ENCODE peak calls at places on chromosomes 5 and 9, in nine cellular contexts. O, A, Z, I, W, L, B, D and N are unnamed samples. For H3K4me1, the result is how much of the 10 kb centered on the place peaks cover.

GRCh38 chr9:21334603-21334968 is 618 bp downstream of the KLHL9 start:
- DNase-seq in O (no peak), A (no peak), Z (no peak), I (no peak), W (no peak), L (no peak), B (no peak), D (no peak), N (no peak)

GRCh38 chr5:115625579-115626443 is at the start of gene TMED7:
- DNase-seq in O (peak), A (peak), Z (peak), I (peak), W (peak), L (peak), B (peak), D (peak), N (peak)

GRCh38 chr9:73133042-73133651 is 18.5 kb upstream of the ANXA1 start:
- DNase-seq in O (no peak), A (no peak), Z (no peak), I (no peak), W (no peak), L (no peak), B (no peak), D (no peak), N (no peak)

GRCh38 chr9:34363619-34364351 is 12.9 kb downstream of the MYORG start:
- DNase-seq in O (no peak), A (peak), Z (no peak), I (no peak), W (peak), L (no peak), B (peak), D (no peak), N (peak)

GRCh38 chr5:138844812-138845513 is 30.2 kb downstream of the LRRTM2 start:
- DNase-seq in O (no peak), A (no peak), Z (no peak), I (peak), W (no peak), L (no peak), B (no peak), D (no peak), N (peak)

GRCh38 chr5:178080618-178081410 is 32.5 kb upstream of the N4BP3 start:
- DNase-seq in O (no peak), A (no peak), Z (no peak), I (no peak), W (no peak), L (peak), B (peak), D (no peak), N (no peak)

GRCh38 chr9:115289757-115290208 is 171.8 kb upstream of the TNC start:
- DNase-seq in O (no peak), A (no peak), Z (peak), I (no peak), W (no peak), L (no peak), B (no peak), D (no peak), N (no peak)

GRCh38 chr9:113755433-113755832 is 120.7 kb upstream of the ZNF618 start:
- DNase-seq in O (no peak), A (no peak), Z (no peak), I (no peak), W (no peak), L (no peak), B (no peak), D (no peak), N (no peak)

GRCh38 chr5:152547202-152547601 is 142.1 kb upstream of the NMUR2 start:
- DNase-seq in O (no peak), A (no peak), Z (no peak), I (peak), W (no peak), L (no peak), B (no peak), D (no peak), N (no peak)

GRCh38 chr5:61055434-61056006 is 106.7 kb downstream of the SMIM15 start:
- DNase-seq in O (no peak), A (no peak), Z (peak), I (peak), W (no peak), L (peak), B (peak), D (no peak), N (peak)

GRCh38 chr5:38258319-38259061 is at the start of gene EGFLAM:
- DNase-seq in O (no peak), A (no peak), Z (peak), I (peak), W (no peak), L (no peak), B (peak), D (no peak), N (peak)

GRCh38 chr5:168263108-168263507 is 28.3 kb upstream of the WWC1 start:
- DNase-seq in O (no peak), A (no peak), Z (no peak), I (no peak), W (no peak), L (no peak), B (no peak), D (no peak), N (no peak)

GRCh38 chr9:12862596-12862995 is 87.8 kb downstream of the LURAP1L start:
- DNase-seq in O (no peak), A (no peak), Z (no peak), I (no peak), W (no peak), L (no peak), B (no peak), D (no peak), N (no peak)

GRCh38 chr5:6905423-6905822 is 192.2 kb downstream of the TENT4A start:
- DNase-seq in O (no peak), A (no peak), Z (no peak), I (no peak), W (no peak), L (no peak), B (no peak), D (peak), N (no peak)

GRCh38 chr5:107704686-107705389 is 34.1 kb upstream of the EFNA5 start:
- DNase-seq in O (no peak), A (no peak), Z (no peak), I (no peak), W (no peak), L (no peak), B (no peak), D (no peak), N (no peak)

GRCh38 chr5:45385321-45386058 is 310.7 kb downstream of the HCN1 start:
- DNase-seq in O (no peak), A (no peak), Z (no peak), I (no peak), W (no peak), L (no peak), B (peak), D (no peak), N (no peak)

GRCh38 chr5:54302267-54302687 is 8.1 kb downstream of the ARL15 start:
- DNase-seq in O (no peak), A (no peak), Z (no peak), I (peak), W (no peak), L (no peak), B (no peak), D (no peak), N (peak)

GRCh38 chr5:119289413-119289812 is 66.4 kb upstream of the TNFAIP8 start:
- DNase-seq in O (no peak), A (no peak), Z (no peak), I (no peak), W (no peak), L (no peak), B (no peak), D (no peak), N (no peak)
- H3K4me3 ChIP-seq in O (no peak), A (no peak), Z (no peak), I (no peak), W (no peak), L (no peak), B (no peak), D (no peak), N (no peak)

GRCh38 chr5:136036293-136036911 is 7.6 kb downstream of the TGFBI start:
- DNase-seq in O (peak), A (no peak), Z (no peak), I (no peak), W (peak), L (no peak), B (no peak), D (no peak), N (no peak)

GRCh38 chr5:136039202-136039601 is 10.4 kb downstream of the TGFBI start:
- DNase-seq in O (peak), A (no peak), Z (no peak), I (no peak), W (no peak), L (no peak), B (no peak), D (no peak), N (no peak)

GRCh38 chr5:136035837-136036236 is 7.0 kb downstream of the TGFBI start:
- DNase-seq in O (peak), A (no peak), Z (no peak), I (no peak), W (no peak), L (no peak), B (no peak), D (no peak), N (no peak)

GRCh38 chr5:136038635-136039034 is 9.8 kb downstream of the TGFBI start:
- DNase-seq in O (peak), A (no peak), Z (no peak), I (no peak), W (no peak), L (no peak), B (peak), D (no peak), N (peak)

GRCh38 chr5:136036991-136037705 is 8.4 kb downstream of the TGFBI start:
- DNase-seq in O (peak), A (no peak), Z (no peak), I (peak), W (peak), L (peak), B (no peak), D (no peak), N (peak)
- H3K4me1 ChIP-seq in O (half or more), A (under half), Z (under half), I (half or more), W (under half), L (under half), B (under half), D (under half), N (under half)

GRCh38 chr5:174204914-174205313 is 159.4 kb downstream of the NSG2 start:
- DNase-seq in O (no peak), A (peak), Z (peak), I (peak), W (no peak), L (no peak), B (peak), D (no peak), N (peak)
- H3K27ac ChIP-seq in O (no peak), A (no peak), Z (no peak), I (no peak), W (no peak), L (no peak), B (no peak), D (no peak), N (no peak)

DNA sequence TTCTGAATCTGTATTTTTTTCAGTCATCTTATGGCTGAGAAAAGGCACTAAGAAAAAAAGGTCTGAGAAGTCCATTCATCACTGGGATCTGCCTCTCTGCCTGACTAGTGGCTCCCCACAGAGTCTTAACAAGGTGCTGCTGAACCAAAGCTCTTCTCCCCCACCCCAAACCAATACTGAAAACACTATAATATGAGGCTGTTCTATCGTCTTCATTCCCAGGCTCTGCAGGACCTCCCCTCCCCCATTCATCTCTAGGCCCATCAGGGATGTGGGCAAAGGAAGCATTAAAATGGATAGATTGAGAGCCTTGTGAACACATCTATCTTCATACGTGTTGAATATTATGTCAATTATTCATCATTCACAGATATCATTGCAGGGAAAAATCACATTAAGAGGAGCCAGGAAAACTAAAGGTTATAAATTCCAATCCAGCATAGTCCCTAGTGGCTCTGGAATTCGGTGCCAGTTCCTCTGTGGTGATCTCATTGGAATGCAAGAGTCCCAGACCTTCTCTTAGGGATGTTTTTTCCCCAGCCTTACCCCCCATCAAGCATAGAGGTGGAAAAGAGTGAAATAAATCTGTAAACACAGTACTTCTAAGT is 44.3 kb upstream of the GPR151 start:
- DNase-seq in O (no peak), A (no peak), Z (no peak), I (no peak), W (no peak), L (no peak), B (peak), D (no peak), N (peak)
- H3K4me3 ChIP-seq in O (no peak), A (no peak), Z (no peak), I (no peak), W (no peak), L (no peak), B (no peak), D (no peak), N (no peak)

DNA sequence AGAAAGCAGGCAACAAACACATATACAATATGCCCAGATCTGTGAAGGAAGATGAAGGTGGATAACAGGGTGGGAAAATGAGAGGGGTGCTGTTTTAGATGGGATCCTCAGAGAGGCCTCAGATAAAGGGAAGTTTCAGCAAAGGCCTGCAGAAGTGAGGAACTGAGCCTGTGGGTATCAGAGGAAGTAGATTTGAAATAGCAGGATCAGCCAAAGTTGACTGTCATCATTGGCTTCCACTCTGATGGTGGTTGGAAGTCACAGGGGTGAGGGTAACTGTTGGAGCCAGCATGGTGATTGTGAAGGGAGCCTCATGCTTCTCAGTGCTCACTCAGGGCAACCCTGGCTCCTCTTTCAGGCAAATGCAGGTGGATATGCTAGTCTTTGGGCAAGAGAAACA is 607.3 kb upstream of the CLINT1 start:
- DNase-seq in O (no peak), A (no peak), Z (no peak), I (no peak), W (no peak), L (no peak), B (no peak), D (no peak), N (no peak)
- H3K4me1 ChIP-seq in O (under half), A (under half), Z (under half), I (under half), W (under half), L (under half), B (under half), D (under half), N (under half)

GRCh38 chr9:93332317-93332716 is 119.2 kb upstream of the FAM120A start:
- DNase-seq in O (no peak), A (no peak), Z (no peak), I (no peak), W (no peak), L (no peak), B (no peak), D (no peak), N (no peak)
- H3K27ac ChIP-seq in O (no peak), A (no peak), Z (no peak), I (no peak), W (no peak), L (no peak), B (no peak), D (no peak), N (no peak)

GRCh38 chr9:117703538-117703937 is 665 bp upstream of the TLR4 start:
- DNase-seq in O (no peak), A (no peak), Z (no peak), I (no peak), W (no peak), L (no peak), B (peak), D (no peak), N (no peak)

GRCh38 chr9:117705386-117705785 is 1.2 kb downstream of the TLR4 start:
- DNase-seq in O (no peak), A (no peak), Z (no peak), I (no peak), W (no peak), L (no peak), B (no peak), D (no peak), N (no peak)

GRCh38 chr9:117706421-117707150 is 2.4 kb downstream of the TLR4 start:
- DNase-seq in O (no peak), A (no peak), Z (peak), I (peak), W (no peak), L (no peak), B (no peak), D (no peak), N (no peak)

GRCh38 chr9:117704597-117704996 is 394 bp downstream of the TLR4 start:
- DNase-seq in O (no peak), A (no peak), Z (no peak), I (peak), W (no peak), L (no peak), B (no peak), D (no peak), N (no peak)

DNA sequence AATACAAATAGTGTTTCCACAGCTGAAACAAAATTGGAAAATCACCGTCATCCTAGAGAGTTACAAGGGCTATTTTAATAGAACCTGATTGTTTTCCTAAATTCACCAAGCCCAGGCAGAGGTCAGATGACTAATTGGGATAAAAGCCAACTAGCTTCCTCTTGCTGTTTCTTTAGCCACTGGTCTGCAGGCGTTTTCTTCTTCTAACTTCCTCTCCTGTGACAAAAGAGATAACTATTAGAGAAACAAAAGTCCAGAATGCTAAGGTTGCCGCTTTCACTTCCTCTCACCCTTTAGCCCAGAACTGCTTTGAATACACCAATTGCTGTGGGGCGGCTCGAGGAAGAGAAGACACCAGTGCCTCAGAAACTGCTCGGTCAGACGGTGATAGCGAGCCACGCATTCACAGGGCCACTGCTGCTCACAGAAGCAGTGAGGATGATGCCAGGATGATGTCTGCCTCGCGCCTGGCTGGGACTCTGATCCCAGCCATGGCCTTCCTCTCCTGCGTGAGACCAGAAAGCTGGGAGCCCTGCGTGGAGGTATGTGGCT is at the start of gene TLR4:
- DNase-seq in O (peak), A (no peak), Z (peak), I (peak), W (peak), L (peak), B (peak), D (peak), N (no peak)
- H3K4me3 ChIP-seq in O (peak), A (no peak), Z (no peak), I (peak), W (peak), L (peak), B (no peak), D (peak), N (no peak)

GRCh38 chr9:133889498-133890301 is 102.4 kb downstream of the VAV2 start:
- DNase-seq in O (no peak), A (no peak), Z (no peak), I (peak), W (no peak), L (no peak), B (no peak), D (no peak), N (no peak)

GRCh38 chr9:133888779-133889491 is 103.2 kb downstream of the VAV2 start:
- DNase-seq in O (no peak), A (no peak), Z (no peak), I (no peak), W (no peak), L (no peak), B (no peak), D (no peak), N (no peak)

GRCh38 chr9:133891741-133892140 is 100.4 kb downstream of the VAV2 start:
- DNase-seq in O (no peak), A (no peak), Z (no peak), I (no peak), W (no peak), L (no peak), B (no peak), D (no peak), N (no peak)

GRCh38 chr9:133892193-133892920 is 99.8 kb downstream of the VAV2 start:
- DNase-seq in O (no peak), A (no peak), Z (peak), I (no peak), W (no peak), L (no peak), B (no peak), D (no peak), N (no peak)

DNA sequence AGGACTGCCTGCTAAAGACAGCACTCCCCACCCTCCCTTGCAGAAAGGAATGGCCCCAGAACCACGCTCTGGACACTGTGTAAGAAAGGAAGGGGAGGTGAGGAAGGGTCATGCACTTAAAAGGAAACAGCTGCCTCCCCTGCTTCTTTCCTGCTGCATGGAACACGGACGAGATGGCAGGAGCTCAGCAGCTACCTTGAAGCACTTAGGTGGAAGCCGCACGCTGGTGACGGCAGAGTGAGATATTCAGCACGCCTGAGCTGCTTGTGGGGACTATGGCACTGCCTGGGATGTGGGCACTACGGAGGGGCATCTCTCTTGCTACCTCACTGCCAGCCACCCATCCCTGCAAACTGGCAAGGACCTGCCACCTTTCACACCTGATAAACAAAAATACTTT is 101.5 kb downstream of the VAV2 start:
- DNase-seq in O (no peak), A (no peak), Z (no peak), I (no peak), W (no peak), L (no peak), B (no peak), D (no peak), N (no peak)
- H3K4me1 ChIP-seq in O (under half), A (under half), Z (half or more), I (under half), W (under half), L (under half), B (under half), D (under half), N (under half)

GRCh38 chr5:111689576-111689975 is 67.4 kb downstream of the NREP start:
- DNase-seq in O (no peak), A (no peak), Z (peak), I (no peak), W (no peak), L (no peak), B (no peak), D (no peak), N (no peak)
- H3K27ac ChIP-seq in O (no peak), A (no peak), Z (no peak), I (no peak), W (no peak), L (no peak), B (no peak), D (no peak), N (no peak)

DNA sequence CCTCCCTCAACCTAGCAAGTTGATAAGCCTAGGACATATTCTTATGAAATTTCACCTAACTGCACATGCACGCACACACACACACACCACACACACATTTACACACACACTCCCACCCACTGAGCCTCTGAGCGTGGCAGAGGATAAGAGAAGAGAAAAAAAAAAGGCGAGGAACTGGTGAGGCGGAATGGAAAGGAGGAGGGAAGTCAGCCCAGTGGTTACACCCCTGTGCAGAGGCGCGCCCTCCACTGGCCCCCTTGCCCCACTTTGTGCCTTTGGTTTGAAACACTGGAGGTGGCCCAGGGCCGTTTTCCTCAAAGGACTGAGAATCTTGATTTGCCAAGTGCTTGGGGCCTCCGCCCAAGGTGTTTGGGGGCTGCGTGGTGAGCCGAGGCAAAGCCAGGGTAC is 20.7 kb downstream of the NR2F1 start:
- DNase-seq in O (no peak), A (no peak), Z (no peak), I (no peak), W (no peak), L (no peak), B (no peak), D (no peak), N (no peak)
- H3K4me3 ChIP-seq in O (no peak), A (no peak), Z (no peak), I (no peak), W (peak), L (no peak), B (no peak), D (peak), N (no peak)